ENCODE peak calls at places on chromosomes 12 and 14, in five cellular contexts. One of them, this sample, is unnamed.

GRCh38 chr14:47490766-47491165 is 184.6 kb downstream of the MDGA2 start:
- DNase-seq in HCEC 1CT: no peak
- DNase-seq in AG20443: no peak
- DNase-seq in nephron progenitor cell: no peak
- DNase-seq in EL: no peak
- DNase-seq in this sample: no peak

GRCh38 chr12:3841783-3842182 is 31.4 kb downstream of the PARP11 start:
- DNase-seq in AG20443: no peak
- DNase-seq in nephron progenitor cell: no peak
- DNase-seq in HCEC 1CT: no peak
- DNase-seq in EL: no peak
- DNase-seq in this sample: no peak

GRCh38 chr12:31227401-31227981 is 98.5 kb downstream of the SINHCAF start:
- DNase-seq in EL: no peak
- DNase-seq in nephron progenitor cell: no peak
- DNase-seq in HCEC 1CT: no peak
- DNase-seq in AG20443: no peak
- DNase-seq in this sample: no peak

GRCh38 chr14:36672095-36672494 is 10.4 kb downstream of the PAX9 start:
- DNase-seq in nephron progenitor cell: no peak
- DNase-seq in AG20443: no peak
- DNase-seq in EL: no peak
- DNase-seq in HCEC 1CT: no peak
- DNase-seq in this sample: no peak

GRCh38 chr12:128652136-128652751 is 171.5 kb downstream of the SLC15A4 start:
- DNase-seq in nephron progenitor cell: no peak
- DNase-seq in EL: no peak
- DNase-seq in HCEC 1CT: no peak
- DNase-seq in AG20443: no peak
- DNase-seq in this sample: no peak

GRCh38 chr12:111298583-111299436 is 70.1 kb downstream of the PHETA1 start:
- DNase-seq in HCEC 1CT: peak
- DNase-seq in EL: peak
- DNase-seq in nephron progenitor cell: peak
- DNase-seq in AG20443: peak
- DNase-seq in this sample: peak

GRCh38 chr14:68506645-68507405 is 286.0 kb downstream of the ZFP36L1 start:
- DNase-seq in EL: no peak
- DNase-seq in AG20443: no peak
- DNase-seq in nephron progenitor cell: no peak
- DNase-seq in HCEC 1CT: no peak
- DNase-seq in this sample: peak

GRCh38 chr12:62686938-62687337 is 220.3 kb downstream of the MON2 start:
- DNase-seq in HCEC 1CT: no peak
- DNase-seq in nephron progenitor cell: no peak
- DNase-seq in AG20443: peak
- DNase-seq in EL: no peak
- DNase-seq in this sample: no peak

GRCh38 chr14:56150645-56151345 is 32.6 kb downstream of the PELI2 start:
- DNase-seq in EL: no peak
- DNase-seq in AG20443: no peak
- DNase-seq in HCEC 1CT: no peak
- DNase-seq in nephron progenitor cell: no peak
- DNase-seq in this sample: no peak

GRCh38 chr12:24561411-24561871 is 387.5 kb downstream of the BCAT1 start:
- DNase-seq in AG20443: peak
- DNase-seq in EL: peak
- DNase-seq in HCEC 1CT: peak
- DNase-seq in nephron progenitor cell: peak
- DNase-seq in this sample: no peak

GRCh38 chr12:34236073-34236472 is 213.8 kb downstream of the ALG10 start:
- DNase-seq in EL: no peak
- DNase-seq in HCEC 1CT: no peak
- DNase-seq in AG20443: no peak
- DNase-seq in nephron progenitor cell: no peak
- DNase-seq in this sample: no peak

GRCh38 chr14:73770977-73771847 is 57.0 kb upstream of the PNMA1 start:
- DNase-seq in nephron progenitor cell: no peak
- DNase-seq in EL: no peak
- DNase-seq in AG20443: no peak
- DNase-seq in HCEC 1CT: no peak
- DNase-seq in this sample: no peak

GRCh38 chr12:54984602-54985376 is at the start of gene TESPA1:
- DNase-seq in nephron progenitor cell: no peak
- DNase-seq in AG20443: no peak
- DNase-seq in EL: no peak
- DNase-seq in HCEC 1CT: peak
- DNase-seq in this sample: no peak

GRCh38 chr14:39091716-39092115 is 11.3 kb downstream of the SEC23A start:
- DNase-seq in HCEC 1CT: no peak
- DNase-seq in nephron progenitor cell: no peak
- DNase-seq in EL: no peak
- DNase-seq in AG20443: no peak
- DNase-seq in this sample: no peak

GRCh38 chr14:21654215-21654614 is 580 bp downstream of the OR4E2 start:
- DNase-seq in EL: no peak
- DNase-seq in HCEC 1CT: no peak
- DNase-seq in AG20443: no peak
- DNase-seq in nephron progenitor cell: no peak
- DNase-seq in this sample: no peak

GRCh38 chr12:71299541-71300376 is 139.8 kb upstream of the LGR5 start:
- DNase-seq in HCEC 1CT: peak
- DNase-seq in EL: no peak
- DNase-seq in nephron progenitor cell: no peak
- DNase-seq in AG20443: no peak
- DNase-seq in this sample: no peak

GRCh38 chr12:45232771-45233372 is 17.0 kb downstream of the ANO6 start:
- DNase-seq in EL: peak
- DNase-seq in AG20443: peak
- DNase-seq in HCEC 1CT: peak
- DNase-seq in nephron progenitor cell: no peak
- DNase-seq in this sample: no peak

GRCh38 chr12:6954754-6955461 is 3.8 kb downstream of the PTPN6 start:
- DNase-seq in EL: no peak
- DNase-seq in nephron progenitor cell: no peak
- DNase-seq in HCEC 1CT: no peak
- DNase-seq in AG20443: no peak
- DNase-seq in this sample: no peak

GRCh38 chr14:105526781-105527380 is 498 bp downstream of the TMEM121 start:
- DNase-seq in nephron progenitor cell: peak
- DNase-seq in EL: no peak
- DNase-seq in HCEC 1CT: no peak
- DNase-seq in AG20443: no peak
- DNase-seq in this sample: no peak

GRCh38 chr12:68924546-68924945 is 8.4 kb downstream of the CPM start:
- DNase-seq in nephron progenitor cell: no peak
- DNase-seq in AG20443: no peak
- DNase-seq in EL: peak
- DNase-seq in HCEC 1CT: no peak
- DNase-seq in this sample: no peak

GRCh38 chr14:95346266-95346665 is 26.6 kb upstream of the CLMN start:
- DNase-seq in EL: no peak
- DNase-seq in AG20443: no peak
- DNase-seq in nephron progenitor cell: no peak
- DNase-seq in HCEC 1CT: no peak
- DNase-seq in this sample: no peak

GRCh38 chr12:49959570-49960473 is 1.9 kb upstream of the AQP5 start:
- DNase-seq in nephron progenitor cell: no peak
- DNase-seq in AG20443: peak
- DNase-seq in EL: peak
- DNase-seq in HCEC 1CT: no peak
- DNase-seq in this sample: peak

GRCh38 chr14:22739423-22739822 is 27.1 kb upstream of the OXA1L start:
- DNase-seq in HCEC 1CT: no peak
- DNase-seq in AG20443: no peak
- DNase-seq in nephron progenitor cell: no peak
- DNase-seq in EL: no peak
- DNase-seq in this sample: no peak

GRCh38 chr12:86551146-86551571 is 295.0 kb upstream of the MGAT4C start:
- DNase-seq in AG20443: no peak
- DNase-seq in EL: no peak
- DNase-seq in nephron progenitor cell: no peak
- DNase-seq in HCEC 1CT: no peak
- DNase-seq in this sample: no peak

GRCh38 chr12:85466906-85467305 is 186.9 kb downstream of the ALX1 start:
- DNase-seq in AG20443: no peak
- DNase-seq in EL: peak
- DNase-seq in nephron progenitor cell: no peak
- DNase-seq in HCEC 1CT: peak
- DNase-seq in this sample: no peak

GRCh38 chr12:81176796-81177195 is 98.9 kb downstream of the ACSS3 start:
- DNase-seq in AG20443: no peak
- DNase-seq in EL: no peak
- DNase-seq in HCEC 1CT: no peak
- DNase-seq in nephron progenitor cell: no peak
- DNase-seq in this sample: no peak

GRCh38 chr12:12877145-12877544 is 14.2 kb upstream of the GPRC5A start:
- DNase-seq in HCEC 1CT: no peak
- DNase-seq in nephron progenitor cell: no peak
- DNase-seq in AG20443: no peak
- DNase-seq in EL: no peak
- DNase-seq in this sample: no peak

GRCh38 chr12:7114008-7114407 is 5.0 kb upstream of the C1RL start:
- DNase-seq in nephron progenitor cell: no peak
- DNase-seq in AG20443: no peak
- DNase-seq in EL: no peak
- DNase-seq in HCEC 1CT: no peak
- DNase-seq in this sample: no peak

GRCh38 chr12:121240484-121241202 is 30.7 kb downstream of the P2RX4 start:
- DNase-seq in AG20443: peak
- DNase-seq in EL: no peak
- DNase-seq in HCEC 1CT: no peak
- DNase-seq in nephron progenitor cell: peak
- DNase-seq in this sample: no peak

GRCh38 chr14:38500125-38500524 is 244.2 kb upstream of the CLEC14A start:
- DNase-seq in EL: peak
- DNase-seq in AG20443: no peak
- DNase-seq in HCEC 1CT: no peak
- DNase-seq in nephron progenitor cell: no peak
- DNase-seq in this sample: no peak

GRCh38 chr12:58359084-58359483 is 417.7 kb downstream of the ATP23 start:
- DNase-seq in HCEC 1CT: no peak
- DNase-seq in AG20443: peak
- DNase-seq in EL: no peak
- DNase-seq in nephron progenitor cell: no peak
- DNase-seq in this sample: no peak

GRCh38 chr12:7154042-7154441 is 23.9 kb downstream of the CLSTN3 start:
- DNase-seq in nephron progenitor cell: no peak
- DNase-seq in HCEC 1CT: no peak
- DNase-seq in EL: no peak
- DNase-seq in AG20443: no peak
- DNase-seq in this sample: no peak

GRCh38 chr12:25311501-25311900 is 60.8 kb upstream of the KRAS start:
- DNase-seq in nephron progenitor cell: no peak
- DNase-seq in EL: peak
- DNase-seq in AG20443: no peak
- DNase-seq in HCEC 1CT: no peak
- DNase-seq in this sample: no peak

GRCh38 chr14:66944872-66945271 is 244.4 kb upstream of the GARIN2 start:
- DNase-seq in HCEC 1CT: no peak
- DNase-seq in nephron progenitor cell: peak
- DNase-seq in EL: peak
- DNase-seq in AG20443: no peak
- DNase-seq in this sample: no peak

GRCh38 chr14:74720526-74720925 is 7.6 kb downstream of the FCF1 start:
- DNase-seq in EL: peak
- DNase-seq in HCEC 1CT: peak
- DNase-seq in AG20443: no peak
- DNase-seq in nephron progenitor cell: no peak
- DNase-seq in this sample: no peak

GRCh38 chr12:12648284-12648683 is 36.6 kb downstream of the CREBL2 start:
- DNase-seq in EL: no peak
- DNase-seq in HCEC 1CT: no peak
- DNase-seq in AG20443: no peak
- DNase-seq in nephron progenitor cell: no peak
- DNase-seq in this sample: no peak

GRCh38 chr12:45478931-45479330 is 250.6 kb upstream of the ARID2 start:
- DNase-seq in nephron progenitor cell: no peak
- DNase-seq in AG20443: no peak
- DNase-seq in EL: no peak
- DNase-seq in HCEC 1CT: no peak
- DNase-seq in this sample: no peak

GRCh38 chr14:51185180-51185579 is 54.9 kb upstream of the TMX1 start:
- DNase-seq in EL: no peak
- DNase-seq in AG20443: no peak
- DNase-seq in HCEC 1CT: no peak
- DNase-seq in nephron progenitor cell: no peak
- DNase-seq in this sample: no peak

GRCh38 chr12:101087903-101088302 is 122.1 kb downstream of the SLC5A8 start:
- DNase-seq in EL: no peak
- DNase-seq in nephron progenitor cell: no peak
- DNase-seq in HCEC 1CT: no peak
- DNase-seq in AG20443: no peak
- DNase-seq in this sample: no peak

This sample was measured in T47D.